ENCODE peak calls at places on chromosome 4, in eight cellular contexts. U is retinal pigment epithelial cell; H is GM12865; G is CD4-positive, CD25-positive, alpha-beta regulatory T cell; M is EH; K is frontal cortex; C is natural killer cell; T is SIG-M5. F is an unnamed sample.

GRCh38 chr4:143082698-143083097 is 102.0 kb upstream of the USP38 start:
- DNase-seq in C (no peak), U (no peak), K (no peak), H (no peak), T (no peak), M (no peak), G (no peak), F (no peak)

GRCh38 chr4:4413373-4413725 is 26.4 kb downstream of the NSG1 start:
- DNase-seq in C (no peak), K (no peak), U (no peak), T (no peak), H (no peak), G (no peak), M (no peak), F (no peak)

GRCh38 chr4:74975848-74976824 is 43.2 kb downstream of the PARM1 start:
- DNase-seq in G (no peak), H (peak; percentile 63), M (no peak), U (no peak), C (no peak), K (no peak), T (no peak), F (no peak)

GRCh38 chr4:8906668-8906970 is 35.0 kb upstream of the HMX1 start:
- DNase-seq in C (no peak), T (no peak), H (no peak), M (no peak), K (no peak), G (no peak), U (no peak), F (no peak)

GRCh38 chr4:177546745-177547144 is 104.5 kb upstream of the AGA start:
- DNase-seq in G (no peak), H (no peak), K (no peak), T (no peak), C (no peak), U (no peak), M (no peak), F (peak; percentile 15)

GRCh38 chr4:2141762-2142520 is 82.8 kb downstream of the NAT8L start:
- DNase-seq in C (no peak), G (no peak), T (no peak), H (peak; percentile 23), U (peak; percentile 12), M (no peak), K (no peak), F (no peak)

GRCh38 chr4:151862766-151863165 is 102.0 kb upstream of the GATB start:
- DNase-seq in G (no peak), M (peak; percentile 34), U (peak; percentile 34), K (no peak), H (no peak), C (no peak), T (no peak), F (peak; percentile 75)

GRCh38 chr4:155208258-155209054 is at the start of gene NPY2R:
- DNase-seq in G (no peak), M (no peak), C (no peak), T (no peak), H (no peak), K (peak; percentile 3), U (no peak), F (no peak)

GRCh38 chr4:25440478-25441030 is 63.5 kb downstream of the ANAPC4 start:
- DNase-seq in H (no peak), T (no peak), U (peak; percentile 55), M (no peak), G (no peak), C (no peak), K (peak; percentile 29), F (no peak)

GRCh38 chr4:125360727-125361126 is 46.0 kb downstream of the FAT4 start:
- DNase-seq in G (no peak), H (no peak), K (no peak), T (no peak), M (no peak), C (no peak), U (no peak), F (no peak)

GRCh38 chr4:8385106-8385505 is 55.4 kb downstream of the ACOX3 start:
- DNase-seq in M (no peak), U (no peak), T (no peak), G (no peak), C (no peak), H (no peak), K (no peak), F (no peak)

GRCh38 chr4:165715211-165715610 is 157.8 kb upstream of the TLL1 start:
- DNase-seq in U (no peak), T (no peak), C (no peak), H (no peak), G (no peak), M (no peak), K (no peak), F (no peak)

GRCh38 chr4:26050212-26050643 is 136.2 kb downstream of the SMIM20 start:
- DNase-seq in C (no peak), T (peak; percentile 2), G (no peak), H (peak; percentile 54), U (no peak), K (peak; percentile 16), M (no peak), F (no peak)

GRCh38 chr4:182847543-182847942 is 69.6 kb downstream of the DCTD start:
- DNase-seq in U (no peak), T (no peak), H (no peak), G (no peak), K (no peak), M (no peak), C (no peak), F (no peak)

GRCh38 chr4:68175562-68176155 is 46.0 kb upstream of the TMPRSS11F start:
- DNase-seq in C (no peak), U (peak; percentile 17), H (peak; percentile 62), M (peak; percentile 56), T (no peak), G (no peak), K (peak; percentile 22), F (peak; percentile 46)

GRCh38 chr4:176302283-176303275 is 17.2 kb upstream of the SPCS3 start:
- DNase-seq in T (no peak), G (no peak), H (no peak), M (peak; percentile 87), U (peak; percentile 35), C (no peak), K (no peak), F (peak; percentile 79)

GRCh38 chr4:80173387-80173786 is 23.9 kb upstream of the PRDM8 start:
- DNase-seq in G (peak; percentile 39), M (peak; percentile 77), C (no peak), U (no peak), K (no peak), T (no peak), H (peak; percentile 71), F (peak; percentile 85)

GRCh38 chr4:184649971-184650855 is 675 bp downstream of the PRIMPOL start:
- DNase-seq in T (no peak), U (no peak), K (no peak), G (no peak), H (peak; percentile 46), M (peak; percentile 55), C (no peak), F (peak; percentile 54)

GRCh38 chr4:150849016-150849415 is 166.1 kb downstream of the LRBA start:
- DNase-seq in H (no peak), U (no peak), K (no peak), G (no peak), C (no peak), T (no peak), M (no peak), F (no peak)

GRCh38 chr4:48668254-48669017 is 111.6 kb downstream of the FRYL start:
- DNase-seq in M (no peak), K (no peak), T (no peak), G (no peak), U (no peak), C (no peak), H (peak; percentile 24), F (no peak)

GRCh38 chr4:6779667-6780565 is 2.6 kb upstream of the KIAA0232 start:
- DNase-seq in M (peak; percentile 38), H (no peak), G (no peak), T (no peak), C (no peak), U (no peak), K (no peak), F (no peak)

GRCh38 chr4:79855081-79855480 is 217.9 kb downstream of the ANTXR2 start:
- DNase-seq in G (no peak), H (no peak), T (no peak), K (no peak), U (no peak), C (no peak), M (peak; percentile 7), F (no peak)

GRCh38 chr4:21596521-21596920 is 352.1 kb downstream of the KCNIP4 start:
- DNase-seq in G (no peak), H (no peak), M (no peak), C (no peak), U (no peak), T (no peak), K (no peak), F (no peak)

GRCh38 chr4:10212400-10212799 is 95.8 kb upstream of the WDR1 start:
- DNase-seq in G (no peak), H (no peak), U (no peak), M (peak; percentile 59), C (no peak), T (no peak), K (no peak), F (peak; percentile 54)

GRCh38 chr4:1351854-1352633 is 5.0 kb downstream of the UVSSA start:
- DNase-seq in K (peak; percentile 83), G (peak; percentile 77), U (no peak), M (peak; percentile 72), C (peak; percentile 87), T (no peak), H (peak; percentile 89), F (peak; percentile 50)

F was measured in HFFc6.